ENCODE peak calls at places on chromosomes 2 and 18, in six cellular contexts. X, A, B, R, P and O are unnamed samples.

GRCh38 chr2:136363921-136364320 is 246.0 kb upstream of the CXCR4 start:
- DNase-seq in B (no peak), X (no peak), R (no peak), P (no peak), A (peak; percentile 41), O (no peak)

GRCh38 chr2:47652041-47652713 is 130.8 kb upstream of the MSH6 start:
- DNase-seq in A (no peak), P (no peak), R (no peak), B (no peak), X (no peak), O (no peak)

GRCh38 chr18:25176516-25177042 is 175.4 kb downstream of the ZNF521 start:
- DNase-seq in A (no peak), X (no peak), R (no peak), P (no peak), B (no peak), O (peak; percentile 50)

GRCh38 chr2:58895849-58896248 is 654.7 kb upstream of the FANCL start:
- DNase-seq in R (no peak), B (no peak), A (peak; percentile 24), X (no peak), P (no peak), O (no peak)

GRCh38 chr18:61609131-61609530 is 275.9 kb downstream of the CDH20 start:
- DNase-seq in P (no peak), A (no peak), B (no peak), X (no peak), R (no peak), O (no peak)

GRCh38 chr2:73685770-73686438 is 43.7 kb upstream of the NAT8 start:
- DNase-seq in R (no peak), B (no peak), X (no peak), A (no peak), P (no peak), O (peak; percentile 87)

GRCh38 chr2:191552036-191552435 is 125.9 kb upstream of the NABP1 start:
- DNase-seq in P (no peak), X (no peak), R (no peak), A (no peak), B (no peak), O (no peak)

GRCh38 chr2:135557533-135557932 is 26.2 kb downstream of the R3HDM1 start:
- DNase-seq in A (no peak), X (no peak), R (no peak), P (no peak), B (no peak), O (no peak)

GRCh38 chr2:210861038-210861665 is 304.8 kb downstream of the CPS1 start:
- DNase-seq in A (no peak), R (no peak), B (no peak), P (no peak), X (no peak), O (no peak)

GRCh38 chr18:11533942-11534496 is 75.4 kb upstream of the SLC35G4 start:
- DNase-seq in B (no peak), X (no peak), R (no peak), A (no peak), P (no peak), O (no peak)

GRCh38 chr2:218193716-218194115 is 23.3 kb upstream of the ARPC2 start:
- DNase-seq in P (no peak), R (no peak), A (no peak), X (no peak), B (no peak), O (no peak)

GRCh38 chr2:43013821-43014345 is 212.5 kb downstream of the ZFP36L2 start:
- DNase-seq in A (no peak), X (no peak), B (no peak), P (no peak), R (no peak), O (no peak)

GRCh38 chr2:817616-818015 is 133.0 kb upstream of the SNTG2 start:
- DNase-seq in X (no peak), P (no peak), B (no peak), A (no peak), R (no peak), O (no peak)

GRCh38 chr2:223797811-223798721 is 39.3 kb downstream of the AP1S3 start:
- DNase-seq in A (peak; percentile 72), R (no peak), B (no peak), X (no peak), P (no peak), O (no peak)

GRCh38 chr2:5195636-5196035 is 496.5 kb upstream of the SOX11 start:
- DNase-seq in P (no peak), R (no peak), B (no peak), X (no peak), A (no peak), O (no peak)

GRCh38 chr2:235658371-235659174 is 164.7 kb downstream of the AGAP1 start:
- DNase-seq in R (peak; percentile 51), B (no peak), P (no peak), X (no peak), A (no peak), O (no peak)

GRCh38 chr2:98487806-98488189 is 43.1 kb downstream of the INPP4A start:
- DNase-seq in R (peak; percentile 40), P (peak; percentile 64), A (no peak), X (peak; percentile 60), B (no peak), O (no peak)

GRCh38 chr2:207434288-207434687 is 95.5 kb upstream of the CREB1 start:
- DNase-seq in R (no peak), B (no peak), A (peak; percentile 8), X (no peak), P (no peak), O (no peak)

GRCh38 chr2:199019898-199020507 is 437.7 kb downstream of the SATB2 start:
- DNase-seq in B (peak; percentile 22), A (peak; percentile 47), P (no peak), R (no peak), X (no peak), O (no peak)

GRCh38 chr2:223735659-223736244 is 101.6 kb downstream of the AP1S3 start:
- DNase-seq in R (no peak), X (no peak), P (no peak), A (peak; percentile 92), B (no peak), O (no peak)

GRCh38 chr2:6545336-6545735 is 320.4 kb downstream of the CMPK2 start:
- DNase-seq in B (no peak), P (no peak), X (no peak), R (no peak), A (no peak), O (no peak)

GRCh38 chr2:130819226-130819914 is 17.3 kb upstream of the ARHGEF4 start:
- DNase-seq in X (no peak), P (no peak), A (no peak), B (no peak), R (peak; percentile 49), O (no peak)

DNA sequence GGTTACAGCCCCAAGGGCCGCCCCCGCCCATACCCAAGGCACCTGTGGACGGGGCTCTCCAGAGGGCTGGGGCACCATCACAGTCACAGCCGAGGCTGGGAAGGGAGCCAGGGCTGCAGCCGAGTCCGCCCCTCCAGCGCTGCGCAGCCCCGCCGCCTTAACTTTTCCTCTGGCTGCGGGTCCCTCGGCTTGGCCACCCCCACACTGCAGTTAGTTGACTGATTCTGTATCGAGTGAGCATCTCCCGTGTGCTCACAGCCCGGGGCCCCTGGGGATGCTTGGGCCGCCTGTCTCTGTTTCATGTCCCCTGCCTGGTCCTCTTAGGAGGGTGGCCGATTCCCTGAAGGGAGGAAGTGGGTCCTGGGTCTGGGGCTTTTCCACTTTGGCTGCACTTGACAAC is 33.7 kb downstream of the EMILIN2 start:
- DNase-seq in X (no peak), R (no peak), B (no peak), A (no peak), P (no peak), O (no peak)
- H3K27ac ChIP-seq in X (no peak overlapping the region), R (no peak overlapping the region), B (no peak overlapping the region), A (no peak overlapping the region), P (no peak overlapping the region), O (no peak overlapping the region)

DNA sequence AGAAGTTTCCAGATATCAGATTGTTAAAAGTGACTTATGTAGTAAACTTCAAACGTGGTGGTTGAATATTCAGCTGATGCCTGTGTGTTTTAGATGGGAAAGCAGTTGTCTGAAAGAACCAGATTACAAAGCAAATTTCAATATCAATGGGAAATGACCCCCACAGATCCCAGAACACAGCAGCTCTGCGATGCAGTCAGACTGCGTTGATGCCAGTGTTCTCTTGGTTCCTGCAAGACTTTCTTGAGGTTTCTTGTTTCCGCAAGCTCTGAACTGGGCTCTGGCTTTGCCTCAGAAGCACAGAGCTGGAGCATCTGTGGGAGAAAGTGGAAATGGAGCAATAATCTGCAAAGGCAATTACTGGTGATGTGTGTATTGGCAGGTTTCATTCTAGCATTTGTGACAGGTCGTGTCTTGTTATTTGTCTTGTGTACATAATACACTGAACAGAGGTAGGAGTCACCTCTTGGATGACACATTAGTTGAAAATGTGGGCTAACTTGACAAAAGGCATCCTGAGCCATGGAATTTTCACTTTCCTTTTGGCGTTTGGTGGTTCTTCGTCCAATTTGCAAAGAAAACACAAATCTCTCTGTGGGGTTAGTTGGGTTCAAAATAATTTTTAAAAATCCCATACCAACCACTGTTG is 10.8 kb upstream of the LYPD6B start:
- DNase-seq in R (no peak), X (no peak), B (no peak), P (no peak), A (no peak), O (no peak)
- H3K27ac ChIP-seq in R (no peak overlapping the region), X (no peak overlapping the region), B (no peak overlapping the region), P (no peak overlapping the region), A (no peak overlapping the region), O (no peak overlapping the region)

GRCh38 chr2:133837441-133838090 is 269.3 kb upstream of the NCKAP5 start:
- DNase-seq in X (no peak), R (no peak), A (peak; percentile 29), P (no peak), B (no peak), O (no peak)
- H3K27ac ChIP-seq in X (no peak overlapping the region), R (no peak overlapping the region), A (no peak overlapping the region), P (no peak overlapping the region), B (no peak overlapping the region), O (no peak overlapping the region)

GRCh38 chr2:27996156-27996920 is 105.8 kb downstream of the BABAM2 start:
- DNase-seq in P (no peak), B (no peak), X (no peak), A (no peak), R (no peak), O (no peak)
- H3K27ac ChIP-seq in P (no peak overlapping the region), B (no peak overlapping the region), X (no peak overlapping the region), A (no peak overlapping the region), R (no peak overlapping the region), O (no peak overlapping the region)

GRCh38 chr2:32572737-32573136 is 55.1 kb upstream of the TTC27 start:
- DNase-seq in X (no peak), R (no peak), A (no peak), B (no peak), P (no peak), O (no peak)
- H3K27ac ChIP-seq in X (no peak overlapping the region), R (no peak overlapping the region), A (no peak overlapping the region), B (no peak overlapping the region), P (no peak overlapping the region), O (no peak overlapping the region)